ENCODE peak calls at places on chromosomes 5 and 9, in ten cellular contexts. O is lower lobe of right lung; M is CD8-positive, alpha-beta memory T cell; G is IMR-90; H is HCT116; R is lung; C is left ventricle myocardium inferior; E is cardiac fibroblast; D is tibial nerve; F is spleen. Z is an unnamed sample.
A peak's percentile ranks its signal among the peaks of the same experiment; 100 is the strongest.

GRCh38 chr9:87285183-87285582 is 212.5 kb upstream of the DAPK1 start:
- DNase-seq in E (no peak), R (no peak), D (no peak), C (no peak), H (no peak), F (no peak), O (no peak), M (no peak), G (peak; percentile 23), Z (no peak)

GRCh38 chr9:2570615-2571479 is 50.7 kb upstream of the VLDLR start:
- DNase-seq in M (peak; percentile 52), C (peak; percentile 93), G (peak; percentile 62), O (peak; percentile 87), R (peak; percentile 78), H (peak; percentile 79), E (peak; percentile 72), D (peak; percentile 42), F (no peak), Z (peak; percentile 91)

GRCh38 chr9:116798521-116798920 is 111.4 kb downstream of the TRIM32 start:
- DNase-seq in D (no peak), M (no peak), O (no peak), G (no peak), R (no peak), H (no peak), E (no peak), F (no peak), C (no peak), Z (no peak)

GRCh38 chr5:171469336-171469735 is 49.9 kb downstream of the FGF18 start:
- DNase-seq in G (no peak), H (no peak), R (no peak), F (no peak), M (no peak), E (no peak), O (no peak), C (no peak), D (no peak), Z (no peak)

GRCh38 chr5:27130587-27130986 is 92.2 kb upstream of the CDH9 start:
- DNase-seq in R (no peak), M (no peak), C (no peak), D (no peak), E (peak; percentile 6), O (no peak), G (peak; percentile 0), F (no peak), H (no peak), Z (no peak)

GRCh38 chr5:82023530-82024095 is 51.8 kb downstream of the ATG10 start:
- DNase-seq in E (no peak), R (no peak), M (no peak), D (no peak), G (peak; percentile 44), F (no peak), C (no peak), H (no peak), O (no peak), Z (no peak)

GRCh38 chr5:133873936-133874585 is 94.4 kb downstream of the C5orf15 start:
- DNase-seq in F (no peak), M (no peak), E (peak; percentile 71), C (no peak), R (no peak), G (peak; percentile 29), H (no peak), O (no peak), D (no peak), Z (no peak)

GRCh38 chr9:71861618-71862017 is 49.4 kb downstream of the ABHD17B start:
- DNase-seq in D (no peak), C (no peak), G (no peak), O (no peak), M (no peak), R (no peak), F (no peak), H (no peak), E (no peak), Z (no peak)

GRCh38 chr5:74179183-74179582 is 461.3 kb downstream of the ENC1 start:
- DNase-seq in F (no peak), O (no peak), G (peak; percentile 97), H (no peak), R (no peak), E (peak; percentile 70), M (no peak), C (no peak), D (no peak), Z (no peak)

GRCh38 chr5:62653864-62654575 is 75.4 kb downstream of the LRRC70 start:
- DNase-seq in G (no peak), R (no peak), H (no peak), E (no peak), D (no peak), O (no peak), M (no peak), F (no peak), C (no peak), Z (no peak)

GRCh38 chr5:84642324-84642723 is 257.6 kb upstream of the EDIL3 start:
- DNase-seq in E (no peak), R (no peak), O (no peak), M (no peak), H (no peak), G (no peak), C (no peak), F (peak; percentile 22), D (no peak), Z (no peak)

GRCh38 chr5:59358005-59358404 is 535.5 kb downstream of the PDE4D start:
- DNase-seq in O (no peak), D (no peak), C (no peak), H (no peak), M (no peak), F (no peak), E (no peak), G (no peak), R (no peak), Z (no peak)

GRCh38 chr5:59356813-59357381 is 536.6 kb downstream of the PDE4D start:
- DNase-seq in M (no peak), C (peak; percentile 66), H (no peak), D (no peak), O (peak; percentile 61), G (no peak), F (peak; percentile 84), R (peak; percentile 35), E (no peak), Z (no peak)

GRCh38 chr5:59358497-59358896 is 535.0 kb downstream of the PDE4D start:
- DNase-seq in R (no peak), D (no peak), E (peak; percentile 20), C (peak; percentile 24), G (peak; percentile 16), H (no peak), F (no peak), M (no peak), O (no peak), Z (no peak)

GRCh38 chr5:59360130-59360555 is 533.4 kb downstream of the PDE4D start:
- DNase-seq in O (no peak), R (no peak), D (no peak), F (no peak), M (no peak), E (peak; percentile 8), H (no peak), C (no peak), G (no peak), Z (no peak)

DNA sequence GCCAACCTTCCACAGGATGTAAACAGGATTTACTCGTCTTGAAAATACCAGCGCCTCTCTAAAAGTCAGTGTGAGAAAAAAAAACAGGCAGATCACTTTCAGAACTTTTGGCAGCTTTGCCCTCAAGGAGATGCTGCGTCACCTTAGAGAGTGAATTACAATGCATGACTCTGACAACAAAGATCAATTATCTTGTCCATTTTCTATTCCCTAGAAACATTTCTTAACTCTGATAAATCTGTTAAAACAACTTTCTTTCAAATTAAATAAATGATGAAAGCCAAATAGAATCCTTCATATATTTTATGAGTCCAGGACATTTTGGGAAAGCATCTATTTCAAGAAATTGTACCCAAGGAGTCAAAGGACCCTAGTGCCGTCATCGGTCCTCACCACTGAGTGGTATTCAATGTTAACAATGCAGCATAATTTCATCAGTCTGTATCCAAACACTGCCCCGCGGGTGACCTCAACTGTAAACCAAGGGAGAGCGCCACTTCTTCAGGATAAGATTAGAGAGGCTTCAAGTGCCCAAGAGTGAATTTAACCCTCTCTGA is 536.0 kb downstream of the PDE4D start:
- DNase-seq in R (peak; percentile 60), D (no peak), F (peak; percentile 22), M (no peak), E (peak; percentile 9), O (peak; percentile 53), G (peak; percentile 8), C (peak; percentile 19), H (no peak), Z (no peak)
- H3K4me3 ChIP-seq in R (no peak overlapping the region), D (no peak overlapping the region), F (no peak overlapping the region), M (no peak overlapping the region), E (no peak overlapping the region), O (no peak overlapping the region), G (no peak overlapping the region), C (peak overlapping the region; percentile 66), H (no peak overlapping the region), Z (no peak overlapping the region)

DNA sequence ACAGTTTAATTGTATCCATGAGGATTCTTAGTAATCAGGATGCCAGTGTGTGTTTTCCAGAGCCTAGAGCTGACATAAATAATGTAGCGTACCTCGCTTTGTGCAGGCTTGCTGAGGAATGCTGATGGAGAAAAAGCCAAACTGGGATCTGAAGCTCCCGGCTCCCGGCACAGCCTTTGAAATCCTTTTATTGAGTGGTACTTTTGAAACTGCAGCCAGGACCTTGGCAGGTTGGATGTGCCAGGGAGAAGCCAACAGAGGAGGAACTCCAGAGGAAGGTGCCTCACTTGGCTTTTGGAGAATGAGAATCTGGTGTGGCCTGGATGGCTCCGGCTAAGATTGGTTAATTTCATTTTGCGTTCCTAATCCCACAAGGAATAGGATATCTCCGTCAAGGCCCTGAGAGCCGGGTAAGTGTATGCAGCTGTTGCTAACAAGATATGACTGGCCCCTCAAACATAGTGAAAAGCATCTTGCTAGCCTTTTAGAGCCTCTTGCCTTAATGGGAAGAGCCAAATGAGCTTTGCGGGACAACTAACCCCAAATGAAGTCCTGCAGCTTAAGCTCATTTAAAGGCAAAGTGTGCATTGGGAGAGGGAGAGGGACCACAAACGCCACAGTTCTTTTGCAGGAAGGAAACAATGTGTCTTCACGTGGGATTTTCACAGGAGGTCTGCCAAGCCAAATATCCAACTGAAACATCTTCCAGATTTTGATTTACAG is 471.0 kb upstream of the WWC1 start:
- DNase-seq in M (no peak), R (no peak), C (no peak), H (no peak), F (no peak), O (no peak), D (no peak), G (no peak), E (no peak), Z (no peak)
- H3K4me3 ChIP-seq in M (no peak overlapping the region), R (no peak overlapping the region), C (no peak overlapping the region), H (no peak overlapping the region), F (no peak overlapping the region), O (no peak overlapping the region), D (no peak overlapping the region), G (no peak overlapping the region), E (no peak overlapping the region), Z (no peak overlapping the region)

GRCh38 chr9:83584995-83585394 is 37.9 kb upstream of the IDNK start:
- DNase-seq in H (no peak), R (no peak), E (no peak), D (no peak), M (no peak), O (no peak), G (no peak), C (no peak), F (no peak), Z (no peak)
- H3K4me3 ChIP-seq in H (no peak overlapping the region), R (no peak overlapping the region), E (no peak overlapping the region), D (no peak overlapping the region), M (no peak overlapping the region), O (no peak overlapping the region), G (no peak overlapping the region), C (no peak overlapping the region), F (no peak overlapping the region), Z (no peak overlapping the region)

DNA sequence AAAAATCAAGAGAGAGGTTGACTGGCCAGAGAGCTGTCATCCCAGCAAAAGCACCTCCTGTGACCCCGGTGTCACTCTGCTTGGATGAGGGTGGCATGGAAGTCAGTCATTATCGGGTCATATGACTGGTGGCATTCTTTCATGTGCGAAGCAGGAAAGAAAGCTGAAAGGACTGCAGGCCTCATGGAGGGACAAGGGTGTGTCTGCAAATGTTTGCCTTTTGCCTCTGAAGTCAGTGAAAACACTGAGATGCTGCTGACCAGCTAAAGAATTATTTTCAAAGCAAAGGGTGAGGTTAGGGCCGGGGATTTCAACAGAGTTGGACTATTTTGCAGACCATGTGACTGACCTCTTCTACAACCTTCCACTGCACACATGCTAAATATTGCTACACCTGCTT is 298.3 kb downstream of the CSNK1G3 start:
- DNase-seq in O (no peak), R (no peak), H (no peak), F (no peak), D (no peak), C (peak; percentile 31), M (no peak), G (no peak), E (no peak), Z (no peak)
- H3K4me3 ChIP-seq in O (no peak overlapping the region), R (no peak overlapping the region), H (no peak overlapping the region), F (no peak overlapping the region), D (no peak overlapping the region), C (no peak overlapping the region), M (no peak overlapping the region), G (no peak overlapping the region), E (no peak overlapping the region), Z (no peak overlapping the region)

Z was measured in coronary artery.